ENCODE peak calls at places on chromosomes 12 and 14, in ten cellular contexts. J, G, Q, D, N, P, S, R, E and M are unnamed samples.

GRCh38 chr12:10498042-10498441 is 7.6 kb upstream of the EIF2S3B start:
- DNase-seq in E (no peak), D (no peak), G (no peak), P (no peak), S (no peak), Q (no peak), J (no peak), N (no peak), R (no peak), M (no peak)

GRCh38 chr14:23610090-23610814 is 25.9 kb upstream of the DHRS2 start:
- DNase-seq in Q (no peak), R (peak), S (no peak), G (no peak), E (no peak), N (no peak), P (no peak), J (no peak), D (no peak), M (no peak)

GRCh38 chr12:93813181-93813580 is 136.0 kb downstream of the CRADD start:
- DNase-seq in J (no peak), D (no peak), Q (no peak), P (no peak), N (no peak), R (no peak), E (no peak), S (no peak), G (no peak), M (no peak)

GRCh38 chr14:30333934-30334333 is 225.0 kb upstream of the G2E3 start:
- DNase-seq in N (no peak), D (no peak), E (no peak), P (no peak), J (no peak), S (no peak), Q (no peak), G (no peak), R (no peak), M (no peak)

GRCh38 chr12:22529281-22530060 is 14.9 kb downstream of the C2CD5 start:
- DNase-seq in S (no peak), G (peak), J (no peak), D (peak), P (no peak), Q (peak), E (peak), N (peak), R (peak), M (no peak)

GRCh38 chr12:58557646-58558045 is 362.7 kb downstream of the LRIG3 start:
- DNase-seq in N (no peak), R (no peak), Q (no peak), E (no peak), S (no peak), G (no peak), P (no peak), J (no peak), D (no peak), M (no peak)

GRCh38 chr14:90788031-90788430 is 28.2 kb downstream of the TTC7B start:
- DNase-seq in N (no peak), E (no peak), S (no peak), J (peak), D (peak), Q (no peak), G (no peak), P (no peak), R (no peak), M (no peak)

GRCh38 chr12:130375888-130376287 is 38.2 kb downstream of the PIWIL1 start:
- DNase-seq in D (no peak), R (no peak), P (no peak), S (no peak), G (no peak), E (no peak), J (no peak), Q (no peak), N (no peak), M (no peak)

GRCh38 chr14:63940387-63940786 is 87.6 kb downstream of the SYNE2 start:
- DNase-seq in J (no peak), R (no peak), S (no peak), E (no peak), D (no peak), Q (no peak), P (no peak), G (no peak), N (no peak), M (no peak)

GRCh38 chr14:66087231-66087630 is 398.9 kb upstream of the CCDC196 start:
- DNase-seq in S (no peak), J (no peak), R (no peak), D (no peak), Q (no peak), N (no peak), E (no peak), P (no peak), G (peak), M (no peak)

GRCh38 chr12:9605490-9605889 is 2.2 kb downstream of the KLRB1 start:
- DNase-seq in R (no peak), Q (no peak), E (no peak), J (no peak), N (no peak), G (no peak), S (no peak), D (no peak), P (no peak), M (no peak)

GRCh38 chr12:107325075-107325474 is 231.7 kb upstream of the CRY1 start:
- DNase-seq in Q (no peak), E (no peak), D (no peak), G (no peak), P (no peak), J (no peak), R (no peak), S (no peak), N (no peak), M (no peak)

GRCh38 chr12:51482808-51483532 is 58.3 kb downstream of the SLC4A8 start:
- DNase-seq in R (peak), G (peak), Q (no peak), S (no peak), N (no peak), E (no peak), D (no peak), P (no peak), J (no peak), M (no peak)

GRCh38 chr12:51393676-51394545 is 2.7 kb upstream of the GALNT6 start:
- DNase-seq in J (peak), R (peak), G (no peak), S (no peak), N (no peak), P (no peak), Q (no peak), D (peak), E (no peak), M (no peak)

GRCh38 chr14:88424573-88424972 is 39.1 kb downstream of the SPATA7 start:
- DNase-seq in E (no peak), P (no peak), D (no peak), Q (no peak), J (no peak), S (no peak), G (no peak), R (no peak), N (no peak), M (no peak)

GRCh38 chr12:5945071-5946008 is at the start of gene ANO2:
- DNase-seq in Q (peak), R (no peak), S (peak), G (peak), D (no peak), N (peak), E (no peak), J (no peak), P (no peak), M (no peak)

GRCh38 chr12:49943663-49943945 is 6.9 kb upstream of the AQP2 start:
- DNase-seq in Q (no peak), E (no peak), N (no peak), G (no peak), P (no peak), J (no peak), D (no peak), S (no peak), R (no peak), M (no peak)

GRCh38 chr14:106831322-106831720 is 1304.9 kb downstream of the TMEM121 start:
- DNase-seq in S (peak), D (no peak), E (no peak), Q (no peak), N (peak), J (no peak), G (peak), R (peak), P (no peak), M (no peak)

GRCh38 chr14:58705066-58705465 is 67.3 kb downstream of the DACT1 start:
- DNase-seq in P (no peak), Q (no peak), R (no peak), J (no peak), E (no peak), N (no peak), S (peak), D (no peak), G (no peak), M (no peak)

GRCh38 chr12:11959117-11959823 is 111.5 kb upstream of the BCL2L14 start:
- DNase-seq in D (no peak), S (no peak), P (no peak), G (no peak), Q (no peak), R (no peak), E (no peak), N (no peak), J (no peak), M (no peak)

GRCh38 chr14:59481407-59482119 is 2.6 kb downstream of the L3HYPDH start:
- DNase-seq in R (no peak), P (no peak), N (no peak), S (no peak), Q (no peak), E (no peak), G (no peak), J (no peak), D (no peak), M (no peak)

GRCh38 chr14:71686677-71687076 is 245.6 kb upstream of the RGS6 start:
- DNase-seq in D (no peak), Q (no peak), P (no peak), G (no peak), N (no peak), R (no peak), J (no peak), E (no peak), S (no peak), M (no peak)

GRCh38 chr12:132078190-132078589 is 65.9 kb downstream of the DDX51 start:
- DNase-seq in S (no peak), E (no peak), N (no peak), G (peak), J (no peak), Q (no peak), P (no peak), R (no peak), D (no peak), M (no peak)

GRCh38 chr14:53152627-53152908 is 555 bp downstream of the DDHD1 start:
- DNase-seq in Q (no peak), G (no peak), R (peak), N (no peak), P (peak), D (no peak), E (no peak), S (no peak), J (no peak), M (no peak)

GRCh38 chr14:51004801-51005526 is 60.7 kb upstream of the PYGL start:
- DNase-seq in E (peak), Q (no peak), N (no peak), S (no peak), R (no peak), J (no peak), D (no peak), P (no peak), G (no peak), M (no peak)

GRCh38 chr14:59046746-59047145 is 141.7 kb upstream of the DAAM1 start:
- DNase-seq in S (no peak), R (no peak), J (no peak), Q (no peak), P (no peak), E (no peak), G (no peak), D (no peak), N (no peak), M (no peak)

GRCh38 chr14:20873370-20874177 is 17.6 kb upstream of the RNASE3 start:
- DNase-seq in Q (peak), D (peak), J (peak), P (peak), R (peak), E (peak), N (peak), G (peak), S (peak), M (peak)

GRCh38 chr12:56271031-56271430 is 4.3 kb downstream of the COQ10A start:
- DNase-seq in R (no peak), E (peak), S (no peak), Q (peak), G (peak), P (no peak), N (peak), J (no peak), D (no peak), M (no peak)

GRCh38 chr12:5746496-5746895 is 198.6 kb downstream of the ANO2 start:
- DNase-seq in J (no peak), G (no peak), R (no peak), P (no peak), S (no peak), D (no peak), Q (no peak), E (no peak), N (no peak), M (no peak)

GRCh38 chr12:6266431-6267006 is 44.0 kb upstream of the PLEKHG6 start:
- DNase-seq in Q (no peak), G (no peak), S (no peak), P (peak), R (no peak), E (no peak), J (no peak), N (no peak), D (no peak), M (no peak)

GRCh38 chr12:11746024-11746771 is 96.7 kb downstream of the ETV6 start:
- DNase-seq in P (no peak), N (no peak), E (no peak), S (no peak), J (no peak), R (no peak), G (no peak), Q (no peak), D (peak), M (no peak)

GRCh38 chr12:80895240-80895639 is 42.5 kb downstream of the LIN7A start:
- DNase-seq in J (no peak), S (no peak), N (no peak), E (no peak), G (no peak), R (no peak), D (no peak), Q (no peak), P (no peak), M (no peak)

GRCh38 chr12:68367903-68368302 is 35.7 kb upstream of the MDM1 start:
- DNase-seq in Q (no peak), P (no peak), G (no peak), S (no peak), N (peak), J (no peak), D (no peak), E (no peak), R (peak), M (no peak)

GRCh38 chr12:49609875-49610154 is 4.4 kb upstream of the FAM186B start:
- DNase-seq in P (no peak), S (no peak), N (no peak), D (no peak), R (no peak), J (no peak), G (peak), Q (no peak), E (no peak), M (no peak)

GRCh38 chr12:52007982-52008510 is 1.3 kb downstream of the TAMALIN start:
- DNase-seq in S (no peak), J (no peak), N (no peak), G (no peak), Q (no peak), R (no peak), D (no peak), E (no peak), P (no peak), M (no peak)

GRCh38 chr12:89126712-89127111 is 225.6 kb downstream of the DUSP6 start:
- DNase-seq in P (no peak), S (no peak), E (no peak), G (no peak), N (no peak), R (no peak), D (no peak), J (no peak), Q (no peak), M (no peak)

GRCh38 chr12:1573960-1574862 is 20.2 kb downstream of the FBXL14 start:
- DNase-seq in D (no peak), N (no peak), S (no peak), P (no peak), J (no peak), E (no peak), Q (no peak), G (no peak), R (no peak), M (no peak)

GRCh38 chr14:79438696-79439342 is 772.5 kb downstream of the DIO2 start:
- DNase-seq in E (no peak), D (no peak), J (no peak), Q (no peak), N (no peak), R (no peak), S (no peak), G (no peak), P (no peak), M (no peak)

GRCh38 chr12:127240249-127240929 is 1026.6 kb upstream of the TMEM132C start:
- DNase-seq in N (no peak), D (no peak), R (no peak), E (no peak), P (no peak), S (no peak), G (no peak), J (no peak), Q (no peak), M (no peak)

GRCh38 chr12:96239711-96240234 is 45.6 kb downstream of the ELK3 start:
- DNase-seq in S (peak), R (no peak), P (no peak), E (no peak), N (no peak), G (peak), J (no peak), D (no peak), Q (no peak), M (no peak)
- H3K27ac ChIP-seq in S (peak), R (no peak), P (peak), E (no peak), N (no peak), G (peak), J (peak), D (no peak), Q (no peak), M (no peak)

GRCh38 chr14:94050231-94050880 is 24.2 kb downstream of the OTUB2 start:
- DNase-seq in S (peak), J (peak), G (no peak), Q (no peak), R (no peak), N (no peak), D (no peak), E (no peak), P (no peak), M (no peak)

GRCh38 chr14:94049625-94050023 is 23.5 kb downstream of the OTUB2 start:
- DNase-seq in G (no peak), J (peak), P (no peak), R (no peak), N (no peak), S (no peak), D (no peak), E (no peak), Q (no peak), M (no peak)

GRCh38 chr14:94052662-94053061 is 26.5 kb downstream of the OTUB2 start:
- DNase-seq in E (no peak), G (no peak), J (peak), N (no peak), Q (no peak), R (no peak), D (no peak), S (no peak), P (peak), M (no peak)

GRCh38 chr14:94051115-94051514 is 25.0 kb downstream of the OTUB2 start:
- DNase-seq in J (peak), Q (peak), D (no peak), R (no peak), G (peak), S (peak), E (no peak), N (peak), P (peak), M (peak)

GRCh38 chr14:94051779-94052178 is 25.6 kb downstream of the OTUB2 start:
- DNase-seq in E (no peak), S (no peak), J (peak), R (no peak), P (peak), D (no peak), G (no peak), Q (no peak), N (no peak), M (no peak)
- H3K27ac ChIP-seq in E (no peak), S (no peak), J (no peak), R (peak), P (no peak), D (no peak), G (no peak), Q (no peak), N (no peak), M (no peak)

GRCh38 chr12:64824500-64825142 is at the start of gene TBC1D30:
- DNase-seq in G (peak), N (peak), S (peak), Q (peak), D (peak), P (no peak), E (no peak), J (no peak), R (no peak), M (no peak)
- H3K27ac ChIP-seq in G (no peak), N (no peak), S (no peak), Q (no peak), D (no peak), P (no peak), E (no peak), J (no peak), R (no peak), M (no peak)

DNA sequence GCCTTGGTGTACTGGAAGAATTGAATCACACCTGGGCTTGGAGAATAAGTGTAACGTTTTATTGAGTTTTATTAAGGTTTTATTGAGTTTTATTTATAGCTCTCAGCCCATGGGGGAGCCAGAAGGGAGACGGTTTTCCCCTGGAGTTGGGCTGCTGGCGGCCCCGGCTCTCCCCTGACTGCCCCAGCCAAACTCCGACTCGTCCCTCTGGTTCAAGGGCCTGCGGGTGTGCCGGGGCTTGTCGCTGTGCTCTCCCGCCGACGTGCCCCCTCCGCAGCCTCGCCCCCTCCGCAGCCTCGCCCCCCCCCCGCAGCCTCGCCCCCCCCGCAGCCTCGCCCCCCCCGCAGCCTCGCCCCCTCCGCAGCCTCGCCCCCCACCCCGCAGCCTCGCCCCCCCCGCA is 326.1 kb upstream of the RTL1 start:
- DNase-seq in P (no peak), E (no peak), N (peak), D (no peak), J (no peak), R (no peak), Q (no peak), S (no peak), G (no peak), M (no peak)
- H3K27ac ChIP-seq in P (no peak), E (peak), N (no peak), D (no peak), J (no peak), R (no peak), Q (no peak), S (no peak), G (no peak), M (no peak)

DNA sequence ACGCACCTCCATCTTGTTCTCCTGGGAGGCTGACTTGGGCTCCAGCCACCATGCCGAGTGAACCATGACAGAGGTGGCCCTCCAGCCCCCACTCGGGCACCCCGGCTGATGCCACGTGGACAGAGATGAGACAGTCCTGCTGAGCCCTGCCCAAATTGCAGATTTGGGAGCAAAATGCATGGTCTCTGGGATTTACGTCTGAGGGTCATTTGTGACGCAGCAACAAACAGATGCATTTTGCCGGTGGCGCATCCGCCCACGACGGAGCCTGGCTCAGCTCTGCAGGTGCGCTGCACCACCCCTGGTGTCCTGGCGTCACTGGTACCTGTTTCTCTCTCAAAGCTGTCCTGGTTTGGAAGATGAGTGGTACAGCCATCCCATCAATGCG is 31.1 kb upstream of the INF2 start:
- DNase-seq in R (no peak), E (no peak), J (no peak), N (no peak), Q (no peak), G (no peak), P (no peak), D (no peak), S (no peak), M (no peak)
- H3K27ac ChIP-seq in R (no peak), E (no peak), J (no peak), N (no peak), Q (no peak), G (no peak), P (no peak), D (no peak), S (no peak), M (no peak)